ENCODE peak calls at places on chromosomes 1 and 21, in seven cellular contexts. F, W, O, G, Y, L and S are unnamed samples.

GRCh38 chr1:243316366-243316989 is 60.6 kb downstream of the SDCCAG8 start:
- DNase-seq in G (no peak), L (no peak), F (no peak), W (no peak), Y (no peak), O (peak; percentile 59), S (no peak)

GRCh38 chr1:226422478-226422877 is 14.6 kb upstream of the PARP1 start:
- DNase-seq in O (no peak), W (no peak), F (no peak), Y (no peak), L (no peak), G (no peak), S (no peak)

GRCh38 chr21:36664678-36665022 is 34.3 kb upstream of the SIM2 start:
- DNase-seq in Y (no peak), L (no peak), G (no peak), W (no peak), O (no peak), F (no peak), S (no peak)

GRCh38 chr1:54475357-54476230 is 69.4 kb upstream of the SSBP3 start:
- DNase-seq in W (no peak), F (no peak), O (peak; percentile 81), G (no peak), L (no peak), Y (no peak), S (peak; percentile 62)

GRCh38 chr1:235601087-235601486 is 48.5 kb downstream of the GNG4 start:
- DNase-seq in G (no peak), W (no peak), L (peak; percentile 21), F (no peak), Y (peak; percentile 42), O (peak; percentile 85), S (no peak)

GRCh38 chr1:186792870-186793581 is 35.7 kb upstream of the PLA2G4A start:
- DNase-seq in O (no peak), W (no peak), Y (no peak), L (no peak), F (no peak), G (no peak), S (no peak)

GRCh38 chr21:44951186-44951915 is 11.5 kb downstream of the SLX9 start:
- DNase-seq in O (no peak), F (peak; percentile 19), W (no peak), Y (no peak), L (no peak), G (no peak), S (no peak)

GRCh38 chr1:19452221-19452663 is 33.1 kb downstream of the CAPZB start:
- DNase-seq in W (no peak), O (no peak), F (peak; percentile 67), G (peak; percentile 71), L (no peak), Y (no peak), S (no peak)

GRCh38 chr1:195590649-195591048 is 1017.6 kb downstream of the KCNT2 start:
- DNase-seq in O (no peak), F (no peak), W (no peak), G (no peak), L (no peak), Y (no peak), S (no peak)

GRCh38 chr1:81803423-81804103 is 2.8 kb downstream of the ADGRL2 start:
- DNase-seq in F (no peak), G (peak; percentile 7), O (peak; percentile 67), W (no peak), Y (no peak), L (no peak), S (no peak)

GRCh38 chr1:241229216-241229615 is 127.8 kb downstream of the RGS7 start:
- DNase-seq in G (no peak), O (no peak), F (no peak), Y (no peak), W (no peak), L (peak; percentile 91), S (no peak)

GRCh38 chr1:67941746-67942145 is 108.5 kb upstream of the GNG12 start:
- DNase-seq in Y (no peak), F (no peak), L (no peak), W (no peak), G (no peak), O (no peak), S (no peak)

GRCh38 chr1:55146781-55147180 is 68.4 kb downstream of the USP24 start:
- DNase-seq in L (peak; percentile 28), W (no peak), F (no peak), Y (no peak), O (no peak), G (no peak), S (no peak)

GRCh38 chr1:63321061-63321787 is 1.1 kb upstream of the FOXD3 start:
- DNase-seq in L (no peak), G (no peak), F (no peak), O (peak; percentile 69), Y (no peak), W (no peak), S (no peak)

GRCh38 chr1:226702318-226702956 is 36.6 kb downstream of the ITPKB start:
- DNase-seq in W (no peak), L (no peak), O (no peak), F (no peak), Y (no peak), G (peak; percentile 81), S (no peak)